ENCODE peak calls at places on chromosome 10, in six cellular contexts. U is C1 segment of cervical spinal cord, Z is endothelial cell, F is renal cortical epithelial cell, Q is Kasumi-1, R is fibroblast of pulmonary artery. X is an unnamed sample.

GRCh38 chr10:44908071-44908709 is 2.9 kb upstream of the TMEM72 start:
- DNase-seq in F (peak), Z (no peak), U (no peak), R (peak), Q (peak), X (no peak)

GRCh38 chr10:109892885-109893284 is 30.4 kb downstream of the XPNPEP1 start:
- DNase-seq in F (no peak), Q (no peak), R (no peak), U (no peak), Z (no peak), X (no peak)

GRCh38 chr10:688287-688620 is 1.2 kb downstream of the DIP2C start:
- DNase-seq in Q (no peak), F (no peak), U (no peak), Z (no peak), R (no peak), X (no peak)

GRCh38 chr10:127303746-127304145 is 107.4 kb upstream of the INSYN2A start:
- DNase-seq in F (no peak), Q (no peak), Z (no peak), U (no peak), R (no peak), X (no peak)

GRCh38 chr10:44356139-44357115 is 28.5 kb downstream of the CXCL12 start:
- DNase-seq in U (no peak), Q (no peak), R (no peak), F (no peak), Z (no peak), X (no peak)

GRCh38 chr10:17038627-17039026 is 91.0 kb downstream of the CUBN start:
- DNase-seq in F (no peak), U (no peak), R (peak), Z (no peak), Q (no peak), X (no peak)

GRCh38 chr10:114596793-114597192 is 61.3 kb downstream of the ABLIM1 start:
- DNase-seq in F (no peak), Q (no peak), U (no peak), R (no peak), Z (no peak), X (no peak)

GRCh38 chr10:99532687-99533495 is at the start of gene NKX2-3:
- DNase-seq in Q (no peak), U (no peak), Z (peak), F (no peak), R (peak), X (no peak)

GRCh38 chr10:53930648-53931047 is 870.4 kb downstream of the PCDH15 start:
- DNase-seq in R (no peak), Z (no peak), F (no peak), Q (no peak), U (no peak), X (no peak)

GRCh38 chr10:132650611-132651250 is 113.1 kb downstream of the INPP5A start:
- DNase-seq in R (no peak), Z (no peak), Q (no peak), F (no peak), U (no peak), X (no peak)

GRCh38 chr10:79392506-79393176 is 45.4 kb downstream of the PPIF start:
- DNase-seq in R (no peak), F (no peak), Z (no peak), Q (no peak), U (no peak), X (no peak)